ENCODE peak calls at places on chromosomes 1 and 21, in seven cellular contexts. One of them, this sample, is unnamed.

GRCh38 chr1:116986531-116987255 is 14.9 kb upstream of the CD101 start:
- DNase-seq in CD4-positive, CD25-positive, alpha-beta regulatory T cell: no peak
- DNase-seq in uterus: no peak
- DNase-seq in AG04450: no peak
- DNase-seq in CD8-positive, alpha-beta T cell: peak
- DNase-seq in MM.1S: no peak
- DNase-seq in endodermal cell: no peak
- DNase-seq in this sample: no peak

GRCh38 chr1:30052178-30052577 is 671.2 kb downstream of the MATN1 start:
- DNase-seq in CD4-positive, CD25-positive, alpha-beta regulatory T cell: no peak
- DNase-seq in uterus: no peak
- DNase-seq in AG04450: no peak
- DNase-seq in CD8-positive, alpha-beta T cell: no peak
- DNase-seq in MM.1S: no peak
- DNase-seq in endodermal cell: no peak
- DNase-seq in this sample: no peak

GRCh38 chr1:41920658-41921057 is 1.9 kb upstream of the HIVEP3 start:
- DNase-seq in CD4-positive, CD25-positive, alpha-beta regulatory T cell: no peak
- DNase-seq in uterus: no peak
- DNase-seq in AG04450: no peak
- DNase-seq in CD8-positive, alpha-beta T cell: no peak
- DNase-seq in MM.1S: no peak
- DNase-seq in endodermal cell: no peak
- DNase-seq in this sample: no peak

GRCh38 chr1:147539122-147539575 is 2.2 kb upstream of the BCL9 start:
- DNase-seq in CD4-positive, CD25-positive, alpha-beta regulatory T cell: no peak
- DNase-seq in uterus: peak
- DNase-seq in AG04450: peak
- DNase-seq in CD8-positive, alpha-beta T cell: no peak
- DNase-seq in MM.1S: no peak
- DNase-seq in endodermal cell: no peak
- DNase-seq in this sample: no peak

GRCh38 chr1:116485976-116486375 is 84.8 kb downstream of the CD58 start:
- DNase-seq in CD4-positive, CD25-positive, alpha-beta regulatory T cell: no peak
- DNase-seq in uterus: no peak
- DNase-seq in AG04450: no peak
- DNase-seq in CD8-positive, alpha-beta T cell: no peak
- DNase-seq in MM.1S: no peak
- DNase-seq in endodermal cell: no peak
- DNase-seq in this sample: no peak

GRCh38 chr1:207805841-207806421 is 54.1 kb downstream of the CD46 start:
- DNase-seq in CD4-positive, CD25-positive, alpha-beta regulatory T cell: no peak
- DNase-seq in uterus: peak
- DNase-seq in AG04450: peak
- DNase-seq in CD8-positive, alpha-beta T cell: no peak
- DNase-seq in MM.1S: peak
- DNase-seq in endodermal cell: peak
- DNase-seq in this sample: no peak

GRCh38 chr1:225896937-225897549 is 8.1 kb upstream of the LEFTY1 start:
- DNase-seq in CD4-positive, CD25-positive, alpha-beta regulatory T cell: peak
- DNase-seq in uterus: no peak
- DNase-seq in AG04450: no peak
- DNase-seq in CD8-positive, alpha-beta T cell: peak
- DNase-seq in MM.1S: peak
- DNase-seq in endodermal cell: peak
- DNase-seq in this sample: peak

GRCh38 chr1:151534662-151535278 is 5.3 kb upstream of the TUFT1 start:
- DNase-seq in CD4-positive, CD25-positive, alpha-beta regulatory T cell: peak
- DNase-seq in uterus: peak
- DNase-seq in AG04450: no peak
- DNase-seq in CD8-positive, alpha-beta T cell: peak
- DNase-seq in MM.1S: peak
- DNase-seq in endodermal cell: peak
- DNase-seq in this sample: peak

GRCh38 chr21:42980959-42981523 is 6.7 kb downstream of the PKNOX1 start:
- DNase-seq in CD4-positive, CD25-positive, alpha-beta regulatory T cell: no peak
- DNase-seq in uterus: no peak
- DNase-seq in AG04450: no peak
- DNase-seq in CD8-positive, alpha-beta T cell: no peak
- DNase-seq in MM.1S: no peak
- DNase-seq in endodermal cell: no peak
- DNase-seq in this sample: no peak

GRCh38 chr1:53334312-53334711 is 6.4 kb upstream of the LRP8 start:
- DNase-seq in CD4-positive, CD25-positive, alpha-beta regulatory T cell: no peak
- DNase-seq in uterus: no peak
- DNase-seq in AG04450: no peak
- DNase-seq in CD8-positive, alpha-beta T cell: peak
- DNase-seq in MM.1S: no peak
- DNase-seq in endodermal cell: no peak
- DNase-seq in this sample: peak

GRCh38 chr1:45785583-45785982 is 17.8 kb upstream of the MAST2 start:
- DNase-seq in CD4-positive, CD25-positive, alpha-beta regulatory T cell: peak
- DNase-seq in uterus: no peak
- DNase-seq in AG04450: no peak
- DNase-seq in CD8-positive, alpha-beta T cell: peak
- DNase-seq in MM.1S: peak
- DNase-seq in endodermal cell: no peak
- DNase-seq in this sample: no peak

GRCh38 chr21:44258056-44258725 is 3.5 kb downstream of the DNMT3L start:
- DNase-seq in CD4-positive, CD25-positive, alpha-beta regulatory T cell: no peak
- DNase-seq in uterus: no peak
- DNase-seq in AG04450: no peak
- DNase-seq in CD8-positive, alpha-beta T cell: no peak
- DNase-seq in MM.1S: no peak
- DNase-seq in endodermal cell: peak
- DNase-seq in this sample: peak

GRCh38 chr1:81114191-81114590 is 686.5 kb upstream of the ADGRL2 start:
- DNase-seq in CD4-positive, CD25-positive, alpha-beta regulatory T cell: no peak
- DNase-seq in uterus: no peak
- DNase-seq in AG04450: no peak
- DNase-seq in CD8-positive, alpha-beta T cell: no peak
- DNase-seq in MM.1S: no peak
- DNase-seq in endodermal cell: no peak
- DNase-seq in this sample: no peak

GRCh38 chr1:59340411-59341307 is 43.8 kb downstream of the FGGY start:
- DNase-seq in CD4-positive, CD25-positive, alpha-beta regulatory T cell: no peak
- DNase-seq in uterus: no peak
- DNase-seq in AG04450: no peak
- DNase-seq in CD8-positive, alpha-beta T cell: no peak
- DNase-seq in MM.1S: no peak
- DNase-seq in endodermal cell: no peak
- DNase-seq in this sample: no peak

GRCh38 chr1:205454903-205455335 is 926 bp downstream of the BLACAT1 start:
- DNase-seq in CD4-positive, CD25-positive, alpha-beta regulatory T cell: no peak
- DNase-seq in uterus: no peak
- DNase-seq in AG04450: no peak
- DNase-seq in CD8-positive, alpha-beta T cell: no peak
- DNase-seq in MM.1S: no peak
- DNase-seq in endodermal cell: peak
- DNase-seq in this sample: peak
- H3K4me3 ChIP-seq in CD4-positive, CD25-positive, alpha-beta regulatory T cell: no peak
- H3K4me3 ChIP-seq in uterus: no peak
- H3K4me3 ChIP-seq in AG04450: no peak
- H3K4me3 ChIP-seq in CD8-positive, alpha-beta T cell: no peak
- H3K4me3 ChIP-seq in MM.1S: no peak
- H3K4me3 ChIP-seq in endodermal cell: peak
- H3K4me3 ChIP-seq in this sample: peak

DNA sequence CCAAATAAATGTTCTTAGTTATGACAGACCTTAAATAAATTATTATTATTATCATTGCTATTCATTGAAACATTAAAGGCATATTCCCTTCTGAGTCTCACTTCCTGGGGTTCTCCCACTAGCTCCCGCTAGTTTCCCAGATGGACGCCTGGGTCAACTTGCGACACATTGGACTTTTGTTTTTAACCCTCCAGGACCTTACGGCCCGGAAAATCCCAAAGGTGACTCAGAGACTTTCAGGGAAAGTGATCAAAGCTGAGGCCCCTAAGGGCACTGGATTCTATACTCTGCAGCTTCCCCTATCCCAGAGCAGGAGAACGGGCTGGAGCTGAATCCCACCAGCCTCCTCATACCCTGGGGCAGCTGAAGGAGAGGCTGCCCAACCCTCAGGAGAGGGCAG is 130.4 kb downstream of the PLPP3 start:
- DNase-seq in CD4-positive, CD25-positive, alpha-beta regulatory T cell: no peak
- DNase-seq in uterus: peak
- DNase-seq in AG04450: no peak
- DNase-seq in CD8-positive, alpha-beta T cell: no peak
- DNase-seq in MM.1S: no peak
- DNase-seq in endodermal cell: no peak
- DNase-seq in this sample: no peak
- H3K4me3 ChIP-seq in CD4-positive, CD25-positive, alpha-beta regulatory T cell: no peak
- H3K4me3 ChIP-seq in uterus: no peak
- H3K4me3 ChIP-seq in AG04450: no peak
- H3K4me3 ChIP-seq in CD8-positive, alpha-beta T cell: no peak
- H3K4me3 ChIP-seq in MM.1S: no peak
- H3K4me3 ChIP-seq in endodermal cell: no peak
- H3K4me3 ChIP-seq in this sample: no peak

DNA sequence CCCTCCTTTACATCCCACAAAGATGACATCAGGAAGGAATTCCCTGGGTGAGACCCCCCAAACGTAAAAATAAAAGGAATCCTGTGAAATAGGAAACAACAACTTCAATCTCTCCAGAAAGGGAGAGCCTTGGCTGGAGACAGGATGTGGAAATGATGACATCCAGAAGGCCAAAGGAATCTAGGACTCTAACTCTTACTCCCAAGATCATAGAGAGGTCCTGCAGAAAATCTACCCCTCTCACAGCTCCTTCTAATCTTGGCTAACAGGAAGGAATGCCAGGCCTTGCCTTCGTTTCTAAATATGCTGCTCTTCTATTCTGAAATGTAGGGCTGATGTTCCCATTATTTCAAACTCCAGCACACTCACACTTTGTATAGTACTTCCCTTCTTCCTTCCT is 40.8 kb downstream of the ARHGEF11 start:
- DNase-seq in CD4-positive, CD25-positive, alpha-beta regulatory T cell: no peak
- DNase-seq in uterus: no peak
- DNase-seq in AG04450: no peak
- DNase-seq in CD8-positive, alpha-beta T cell: no peak
- DNase-seq in MM.1S: no peak
- DNase-seq in endodermal cell: no peak
- DNase-seq in this sample: no peak
- H3K4me3 ChIP-seq in CD4-positive, CD25-positive, alpha-beta regulatory T cell: no peak
- H3K4me3 ChIP-seq in uterus: no peak
- H3K4me3 ChIP-seq in AG04450: no peak
- H3K4me3 ChIP-seq in CD8-positive, alpha-beta T cell: no peak
- H3K4me3 ChIP-seq in MM.1S: no peak
- H3K4me3 ChIP-seq in endodermal cell: no peak
- H3K4me3 ChIP-seq in this sample: no peak

DNA sequence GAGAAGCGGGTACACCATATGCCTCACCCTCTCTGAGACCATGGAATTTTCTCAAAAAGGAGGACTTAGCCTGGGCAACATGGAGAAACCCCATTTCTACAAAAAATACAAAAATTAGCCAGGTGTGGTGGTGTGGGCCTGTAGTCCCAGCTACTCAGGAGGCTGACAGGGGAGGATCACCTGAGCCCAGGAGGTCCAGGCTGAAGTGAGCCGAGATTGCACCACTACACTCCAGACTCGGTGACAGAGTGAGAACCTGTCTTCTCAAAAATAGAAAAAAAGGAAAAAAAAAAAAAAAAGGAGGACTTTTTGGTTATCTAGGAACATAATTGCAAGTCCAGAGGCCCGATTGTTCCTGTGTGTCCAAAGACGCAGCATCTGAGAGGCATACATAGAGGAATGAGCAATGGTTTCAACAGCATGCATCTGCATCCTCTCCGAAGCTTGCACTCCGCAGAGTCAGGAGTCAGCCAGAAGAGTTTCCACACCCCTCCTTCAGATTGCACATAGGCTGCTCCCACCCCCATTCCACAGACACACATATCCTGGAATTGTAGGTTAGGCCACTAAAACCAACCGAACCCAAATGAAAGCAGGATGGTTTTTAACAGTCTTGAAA is 2.5 kb upstream of the TBX15 start:
- DNase-seq in CD4-positive, CD25-positive, alpha-beta regulatory T cell: no peak
- DNase-seq in uterus: no peak
- DNase-seq in AG04450: no peak
- DNase-seq in CD8-positive, alpha-beta T cell: no peak
- DNase-seq in MM.1S: no peak
- DNase-seq in endodermal cell: no peak
- DNase-seq in this sample: peak
- H3K4me3 ChIP-seq in CD4-positive, CD25-positive, alpha-beta regulatory T cell: no peak
- H3K4me3 ChIP-seq in uterus: no peak
- H3K4me3 ChIP-seq in AG04450: no peak
- H3K4me3 ChIP-seq in CD8-positive, alpha-beta T cell: no peak
- H3K4me3 ChIP-seq in MM.1S: no peak
- H3K4me3 ChIP-seq in endodermal cell: no peak
- H3K4me3 ChIP-seq in this sample: no peak

GRCh38 chr1:39789571-39790110 is 976 bp upstream of the BMP8B start:
- DNase-seq in CD4-positive, CD25-positive, alpha-beta regulatory T cell: no peak
- DNase-seq in uterus: no peak
- DNase-seq in AG04450: no peak
- DNase-seq in CD8-positive, alpha-beta T cell: no peak
- DNase-seq in MM.1S: peak
- DNase-seq in endodermal cell: no peak
- DNase-seq in this sample: peak

GRCh38 chr1:39791838-39792237 is 3.2 kb upstream of the BMP8B start:
- DNase-seq in CD4-positive, CD25-positive, alpha-beta regulatory T cell: no peak
- DNase-seq in uterus: no peak
- DNase-seq in AG04450: no peak
- DNase-seq in CD8-positive, alpha-beta T cell: no peak
- DNase-seq in MM.1S: no peak
- DNase-seq in endodermal cell: no peak
- DNase-seq in this sample: no peak

GRCh38 chr1:39788426-39788757 is 273 bp downstream of the BMP8B start:
- DNase-seq in CD4-positive, CD25-positive, alpha-beta regulatory T cell: no peak
- DNase-seq in uterus: no peak
- DNase-seq in AG04450: no peak
- DNase-seq in CD8-positive, alpha-beta T cell: no peak
- DNase-seq in MM.1S: no peak
- DNase-seq in endodermal cell: no peak
- DNase-seq in this sample: no peak

GRCh38 chr1:39788758-39789570 is at the start of gene BMP8B:
- DNase-seq in CD4-positive, CD25-positive, alpha-beta regulatory T cell: peak
- DNase-seq in uterus: no peak
- DNase-seq in AG04450: no peak
- DNase-seq in CD8-positive, alpha-beta T cell: peak
- DNase-seq in MM.1S: peak
- DNase-seq in endodermal cell: peak
- DNase-seq in this sample: peak

GRCh38 chr1:39787468-39787867 is 1.2 kb downstream of the BMP8B start:
- DNase-seq in CD4-positive, CD25-positive, alpha-beta regulatory T cell: no peak
- DNase-seq in uterus: no peak
- DNase-seq in AG04450: no peak
- DNase-seq in CD8-positive, alpha-beta T cell: no peak
- DNase-seq in MM.1S: no peak
- DNase-seq in endodermal cell: no peak
- DNase-seq in this sample: peak
- H3K4me3 ChIP-seq in CD4-positive, CD25-positive, alpha-beta regulatory T cell: no peak
- H3K4me3 ChIP-seq in uterus: no peak
- H3K4me3 ChIP-seq in AG04450: no peak
- H3K4me3 ChIP-seq in CD8-positive, alpha-beta T cell: no peak
- H3K4me3 ChIP-seq in MM.1S: peak
- H3K4me3 ChIP-seq in endodermal cell: no peak
- H3K4me3 ChIP-seq in this sample: no peak

DNA sequence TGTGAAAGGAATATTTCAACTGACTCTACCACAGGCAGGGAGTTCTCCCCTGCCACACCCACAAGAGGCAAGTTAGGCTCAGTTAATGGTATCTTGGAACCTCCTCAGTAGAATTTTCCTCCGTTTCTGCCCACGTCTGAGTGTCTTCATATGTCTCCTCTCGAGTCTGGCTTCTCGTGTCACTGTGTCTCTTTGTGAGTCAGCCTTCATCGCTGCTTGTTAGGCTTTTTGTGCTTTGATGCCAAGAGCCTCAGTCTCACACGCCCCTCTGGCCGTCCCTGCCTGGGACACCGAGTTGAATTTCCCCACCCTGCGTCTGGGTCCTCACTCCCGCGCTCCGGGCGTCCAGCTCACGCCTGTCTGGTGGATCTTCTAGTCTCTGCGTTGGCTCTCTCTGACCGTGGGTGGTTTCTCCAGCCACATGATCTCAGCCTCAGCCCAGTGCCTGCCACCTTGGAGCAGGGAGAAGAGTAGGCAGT is 125.7 kb upstream of the GADD45A start:
- DNase-seq in CD4-positive, CD25-positive, alpha-beta regulatory T cell: no peak
- DNase-seq in uterus: peak
- DNase-seq in AG04450: no peak
- DNase-seq in CD8-positive, alpha-beta T cell: no peak
- DNase-seq in MM.1S: no peak
- DNase-seq in endodermal cell: peak
- DNase-seq in this sample: peak
- H3K4me3 ChIP-seq in CD4-positive, CD25-positive, alpha-beta regulatory T cell: no peak
- H3K4me3 ChIP-seq in uterus: peak
- H3K4me3 ChIP-seq in AG04450: peak
- H3K4me3 ChIP-seq in CD8-positive, alpha-beta T cell: no peak
- H3K4me3 ChIP-seq in MM.1S: no peak
- H3K4me3 ChIP-seq in endodermal cell: no peak
- H3K4me3 ChIP-seq in this sample: no peak

This sample was measured in H7.